ENCODE peak calls at places on chromosome 20, in ten cellular contexts. D, T, E, K, O, A, Z, N, F and L are unnamed samples.

GRCh38 chr20:63748356-63749270 is 9.0 kb downstream of the SLC2A4RG start:
- DNase-seq in O (no peak), A (no peak), D (no peak), E (no peak), N (no peak), F (no peak), Z (peak; percentile 54), K (no peak), T (no peak), L (no peak)

GRCh38 chr20:12237772-12238171 is 320.1 kb downstream of the BTBD3 start:
- DNase-seq in F (peak; percentile 30), K (no peak), T (no peak), N (no peak), D (no peak), E (no peak), O (no peak), Z (no peak), A (no peak), L (no peak)

GRCh38 chr20:32982617-32983458 is 21.4 kb downstream of the SUN5 start:
- DNase-seq in F (no peak), T (no peak), N (peak; percentile 13), A (no peak), E (no peak), Z (no peak), D (no peak), K (no peak), O (no peak), L (no peak)

GRCh38 chr20:5168582-5169396 is 42.0 kb downstream of the CDS2 start:
- DNase-seq in D (no peak), N (no peak), F (peak; percentile 52), Z (no peak), E (no peak), A (no peak), O (no peak), T (peak; percentile 38), K (no peak), L (no peak)

GRCh38 chr20:11585752-11586352 is 331.8 kb upstream of the BTBD3 start:
- DNase-seq in D (peak; percentile 32), K (no peak), N (no peak), Z (no peak), A (no peak), E (no peak), F (peak; percentile 31), T (peak; percentile 22), O (no peak), L (no peak)

GRCh38 chr20:38152175-38153010 is 12.7 kb downstream of the TGM2 start:
- DNase-seq in T (peak; percentile 73), N (peak; percentile 62), F (peak; percentile 70), K (no peak), D (no peak), A (peak; percentile 93), Z (peak; percentile 87), E (peak; percentile 72), O (peak; percentile 30), L (peak; percentile 92)

GRCh38 chr20:61162506-61162905 is 89.6 kb upstream of the CDH4 start:
- DNase-seq in N (no peak), O (no peak), D (no peak), E (no peak), Z (no peak), K (no peak), A (no peak), T (no peak), F (no peak), L (no peak)

GRCh38 chr20:60465993-60466682 is 507.9 kb downstream of the CDH26 start:
- DNase-seq in Z (no peak), F (no peak), O (no peak), K (no peak), A (no peak), N (no peak), E (no peak), D (no peak), T (no peak), L (no peak)

GRCh38 chr20:33827629-33828325 is 16.6 kb downstream of the CHMP4B start:
- DNase-seq in Z (no peak), A (no peak), O (no peak), D (no peak), E (no peak), N (no peak), K (no peak), T (peak; percentile 34), F (peak; percentile 23), L (no peak)

GRCh38 chr20:47792021-47792618 is 6.8 kb upstream of the SULF2 start:
- DNase-seq in T (peak; percentile 84), A (peak; percentile 20), N (peak; percentile 20), E (no peak), D (no peak), K (peak; percentile 90), F (peak; percentile 98), O (no peak), Z (peak; percentile 87), L (no peak)

GRCh38 chr20:58308680-58309527 is 611 bp upstream of the RAB22A start:
- DNase-seq in E (peak; percentile 54), N (peak; percentile 49), F (peak; percentile 63), Z (peak; percentile 85), A (peak; percentile 77), K (peak; percentile 20), O (peak; percentile 69), D (peak; percentile 76), T (peak; percentile 46), L (peak; percentile 83)

GRCh38 chr20:50416930-50417329 is 93.3 kb upstream of the PTPN1 start:
- DNase-seq in A (no peak), N (no peak), K (no peak), O (no peak), E (no peak), Z (no peak), F (no peak), T (no peak), D (no peak), L (no peak)

GRCh38 chr20:9439806-9440205 is 74.6 kb upstream of the LAMP5 start:
- DNase-seq in F (no peak), E (no peak), N (no peak), K (no peak), A (no peak), T (no peak), Z (no peak), D (no peak), O (no peak), L (no peak)

GRCh38 chr20:53161473-53161872 is 189.3 kb downstream of the TSHZ2 start:
- DNase-seq in T (no peak), N (no peak), K (no peak), O (no peak), F (no peak), E (no peak), Z (no peak), D (no peak), A (no peak), L (no peak)

GRCh38 chr20:20820104-20820503 is 107.7 kb upstream of the RALGAPA2 start:
- DNase-seq in A (no peak), F (no peak), E (peak; percentile 40), O (no peak), D (peak; percentile 66), N (no peak), K (no peak), T (no peak), Z (no peak), L (no peak)

GRCh38 chr20:5215592-5216304 is 88.9 kb downstream of the CDS2 start:
- DNase-seq in F (peak; percentile 18), K (peak; percentile 7), O (no peak), T (peak; percentile 33), N (no peak), D (no peak), Z (no peak), A (no peak), E (no peak), L (no peak)

GRCh38 chr20:62964700-62965099 is 12.2 kb downstream of the SLC17A9 start:
- DNase-seq in Z (no peak), F (no peak), D (no peak), O (no peak), K (no peak), A (no peak), E (no peak), T (no peak), N (no peak), L (peak; percentile 47)

GRCh38 chr20:33578510-33578909 is 83.6 kb upstream of the C20orf144 start:
- DNase-seq in F (peak; percentile 15), A (no peak), O (no peak), K (peak; percentile 83), E (no peak), Z (no peak), D (no peak), N (no peak), T (peak; percentile 69), L (no peak)

GRCh38 chr20:58546312-58546711 is 31.1 kb upstream of the APCDD1L start:
- DNase-seq in O (no peak), T (no peak), A (no peak), F (no peak), D (no peak), Z (no peak), E (no peak), K (no peak), N (no peak), L (no peak)

GRCh38 chr20:44653536-44653935 is 2.0 kb upstream of the ADA start:
- DNase-seq in K (no peak), O (no peak), T (no peak), F (no peak), E (no peak), D (no peak), Z (no peak), A (no peak), N (no peak), L (no peak)
- TF ChIP-seq CTCF in K (no peak), O (no peak), T (no peak), F (no peak), E (no peak), D (no peak), Z (no peak), A (no peak), N (no peak), L (no peak)

GRCh38 chr20:42688576-42688975 is 501.1 kb downstream of the PTPRT start:
- DNase-seq in F (no peak), O (no peak), K (no peak), E (no peak), A (no peak), N (no peak), D (peak; percentile 31), Z (no peak), T (no peak), L (no peak)
- TF ChIP-seq CTCF in F (no peak), O (no peak), K (no peak), E (no peak), A (no peak), N (no peak), D (no peak), Z (no peak), T (no peak), L (no peak)

GRCh38 chr20:23021541-23021940 is 13.6 kb upstream of the SSTR4 start:
- DNase-seq in T (no peak), O (no peak), F (no peak), E (no peak), A (no peak), K (no peak), D (no peak), N (no peak), Z (no peak), L (no peak)
- TF ChIP-seq CTCF in T (no peak), O (no peak), F (no peak), E (no peak), A (no peak), K (no peak), D (no peak), N (no peak), Z (no peak), L (no peak)

DNA sequence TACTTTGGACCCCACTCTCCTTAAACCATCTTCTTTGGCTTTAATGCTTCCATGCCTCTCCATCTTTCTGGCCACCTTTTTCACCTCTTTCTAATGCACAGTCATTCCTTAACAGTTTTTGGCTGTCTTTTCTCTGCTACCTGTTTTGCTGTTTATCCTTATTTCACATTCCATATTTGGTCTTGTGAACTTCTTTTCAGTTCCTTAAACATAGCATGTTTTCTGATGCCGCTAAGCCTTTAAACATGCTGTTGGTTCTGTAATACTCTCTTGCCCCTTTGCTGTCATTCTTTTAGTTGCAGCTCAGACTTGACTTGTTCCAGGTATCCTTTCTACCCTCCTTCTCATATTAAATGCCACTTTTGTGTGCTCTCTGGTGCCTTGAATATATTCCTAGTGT is 35.8 kb downstream of the TOP1 start:
- DNase-seq in K (no peak), D (no peak), Z (no peak), E (no peak), T (no peak), A (no peak), N (no peak), O (no peak), F (no peak), L (no peak)
- TF ChIP-seq CTCF in K (no peak), D (no peak), Z (no peak), E (no peak), T (no peak), A (no peak), N (no peak), O (no peak), F (no peak), L (no peak)